ENCODE peak calls at places on chromosomes 13 and 19, in nine cellular contexts. S is mesendoderm; B is naive thymus-derived CD4-positive, alpha-beta T cell; O is kidney epithelial cell; F is AG09309; V is left ventricle myocardium inferior; L is BE2C; J is CD8-positive, alpha-beta memory T cell; R is fibroblast of pulmonary artery. D is an unnamed sample.

GRCh38 chr13:73034901-73035300 is 23.9 kb upstream of the KLF5 start:
- DNase-seq in S (no peak), B (no peak), O (no peak), F (no peak), V (no peak), L (no peak), J (no peak), R (no peak), D (no peak)

GRCh38 chr13:29465741-29466293 is 129.7 kb downstream of the SLC7A1 start:
- DNase-seq in S (peak; percentile 61), B (no peak), O (no peak), F (no peak), V (peak; percentile 51), L (peak; percentile 49), J (no peak), R (peak; percentile 68), D (peak; percentile 43)

GRCh38 chr13:27660511-27660910 is 38.8 kb downstream of the POLR1D start:
- DNase-seq in S (no peak), B (no peak), O (no peak), F (no peak), V (no peak), L (no peak), J (no peak), R (no peak), D (no peak)

GRCh38 chr19:50268501-50268900 is 60.7 kb downstream of the KCNC3 start:
- DNase-seq in S (no peak), B (no peak), O (no peak), F (no peak), V (no peak), L (no peak), J (no peak), R (no peak), D (no peak)

GRCh38 chr19:51131780-51132680 is 7.3 kb downstream of the SIGLEC9 start:
- DNase-seq in S (peak; percentile 38), B (peak; percentile 50), O (no peak), F (no peak), V (peak; percentile 69), L (no peak), J (peak; percentile 14), R (peak; percentile 86), D (no peak)

GRCh38 chr13:110676057-110676510 is 29.8 kb downstream of the CARS2 start:
- DNase-seq in S (no peak), B (no peak), O (no peak), F (no peak), V (no peak), L (no peak), J (no peak), R (no peak), D (no peak)

GRCh38 chr19:58274771-58275199 is 4.0 kb upstream of the ZNF8 start:
- DNase-seq in S (no peak), B (no peak), O (no peak), F (peak; percentile 4), V (no peak), L (no peak), J (no peak), R (peak; percentile 24), D (no peak)

GRCh38 chr13:87078947-87079795 is 592.0 kb upstream of the SLITRK5 start:
- DNase-seq in S (no peak), B (no peak), O (no peak), F (no peak), V (no peak), L (no peak), J (no peak), R (no peak), D (no peak)

GRCh38 chr13:43473437-43473836 is 313.3 kb downstream of the ENOX1 start:
- DNase-seq in S (peak; percentile 42), B (no peak), O (no peak), F (no peak), V (no peak), L (peak; percentile 60), J (no peak), R (peak; percentile 26), D (no peak)

GRCh38 chr19:43726736-43727592 is 11.1 kb downstream of the IRGC start:
- DNase-seq in S (no peak), B (no peak), O (no peak), F (no peak), V (peak; percentile 63), L (no peak), J (no peak), R (peak; percentile 17), D (no peak)

GRCh38 chr13:26216042-26216441 is 6.1 kb downstream of the RNF6 start:
- DNase-seq in S (no peak), B (no peak), O (no peak), F (no peak), V (no peak), L (no peak), J (no peak), R (no peak), D (no peak)

GRCh38 chr19:17205237-17206140 is 9.7 kb upstream of the USE1 start:
- DNase-seq in S (peak; percentile 81), B (peak; percentile 46), O (no peak), F (no peak), V (peak; percentile 47), L (peak; percentile 68), J (peak; percentile 26), R (peak; percentile 75), D (no peak)

GRCh38 chr19:1568320-1569019 is at the start of gene MEX3D:
- DNase-seq in S (peak; percentile 80), B (peak; percentile 72), O (no peak), F (no peak), V (peak; percentile 81), L (peak; percentile 90), J (peak; percentile 79), R (peak; percentile 62), D (no peak)

GRCh38 chr13:25300861-25301346 is 521 bp upstream of the NUP58 start:
- DNase-seq in S (no peak), B (no peak), O (no peak), F (no peak), V (peak; percentile 24), L (no peak), J (no peak), R (peak; percentile 20), D (no peak)

GRCh38 chr19:55549500-55550320 is 4.4 kb upstream of the SBK3 start:
- DNase-seq in S (peak; percentile 49), B (no peak), O (peak; percentile 75), F (peak; percentile 81), V (no peak), L (peak; percentile 72), J (no peak), R (peak; percentile 83), D (peak; percentile 34)

GRCh38 chr19:45349430-45349941 is 8.9 kb downstream of the KLC3 start:
- DNase-seq in S (no peak), B (no peak), O (no peak), F (no peak), V (no peak), L (no peak), J (no peak), R (no peak), D (no peak)

GRCh38 chr19:51702103-51702753 is 9.1 kb downstream of the SPACA6 start:
- DNase-seq in S (peak; percentile 93), B (peak; percentile 23), O (no peak), F (no peak), V (peak; percentile 77), L (peak; percentile 47), J (peak; percentile 39), R (peak; percentile 58), D (no peak)

DNA sequence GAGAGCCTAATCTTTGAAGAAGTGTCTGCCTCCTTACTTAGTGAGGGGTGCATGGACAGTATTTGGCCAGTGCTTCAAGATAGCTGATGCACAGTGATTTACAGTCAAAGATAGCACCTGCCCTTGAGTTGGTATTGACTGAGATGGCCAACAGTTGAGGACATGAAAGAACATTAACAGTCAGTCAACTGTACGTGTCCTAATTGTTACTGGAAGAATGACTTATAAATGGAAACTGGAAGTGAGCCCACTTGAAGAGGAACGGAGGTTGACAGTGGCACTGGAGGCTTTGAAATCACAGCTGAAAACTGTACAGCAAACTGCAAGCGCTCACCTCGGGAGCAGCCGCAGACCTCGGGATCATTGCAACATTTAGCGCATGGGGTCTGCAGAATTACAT is 77.2 kb downstream of the GGACT start:
- DNase-seq in S (no peak), B (no peak), O (no peak), F (no peak), V (no peak), L (no peak), J (no peak), R (no peak), D (no peak)
- H3K4me3 ChIP-seq in S (no peak overlapping the region), B (no peak overlapping the region), O (no peak overlapping the region), F (no peak overlapping the region), V (no peak overlapping the region), L (no peak overlapping the region), J (no peak overlapping the region), R (no peak overlapping the region), D (no peak overlapping the region)

GRCh38 chr13:102845289-102845629 is 573 bp upstream of the ERCC5 start:
- DNase-seq in S (no peak), B (no peak), O (no peak), F (no peak), V (no peak), L (no peak), J (no peak), R (no peak), D (no peak)
- H3K4me3 ChIP-seq in S (peak overlapping the region; percentile 96), B (peak overlapping the region; percentile 98), O (peak overlapping the region; percentile 65), F (peak overlapping the region; percentile 88), V (peak overlapping the region; percentile 85), L (peak overlapping the region; percentile 96), J (peak overlapping the region; percentile 97), R (peak overlapping the region; percentile 91), D (peak overlapping the region; percentile 98)

DNA sequence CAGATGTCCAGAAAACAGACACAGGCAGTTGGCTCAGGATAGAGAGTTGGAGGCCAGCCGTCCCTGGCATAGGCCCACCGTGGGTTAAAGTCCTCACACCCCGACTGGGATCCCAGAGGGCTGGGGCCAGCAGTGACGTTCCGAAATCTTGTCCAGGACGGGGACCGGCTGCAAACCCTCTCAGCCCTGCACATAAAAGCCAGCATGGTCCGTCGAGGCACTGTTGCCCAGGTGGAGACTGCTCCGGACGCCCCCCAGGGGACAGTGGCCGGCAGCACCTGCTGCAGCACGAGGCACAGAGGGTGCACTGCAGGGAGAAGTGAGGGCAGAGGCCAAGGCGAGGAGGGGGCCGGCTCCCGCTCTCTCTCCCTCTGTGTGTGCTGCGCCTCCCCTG is 4.3 kb upstream of the IFNL2 start:
- DNase-seq in S (peak; percentile 12), B (no peak), O (no peak), F (no peak), V (no peak), L (no peak), J (no peak), R (no peak), D (no peak)
- H3K4me3 ChIP-seq in S (no peak overlapping the region), B (no peak overlapping the region), O (no peak overlapping the region), F (no peak overlapping the region), V (no peak overlapping the region), L (no peak overlapping the region), J (no peak overlapping the region), R (no peak overlapping the region), D (no peak overlapping the region)

DNA sequence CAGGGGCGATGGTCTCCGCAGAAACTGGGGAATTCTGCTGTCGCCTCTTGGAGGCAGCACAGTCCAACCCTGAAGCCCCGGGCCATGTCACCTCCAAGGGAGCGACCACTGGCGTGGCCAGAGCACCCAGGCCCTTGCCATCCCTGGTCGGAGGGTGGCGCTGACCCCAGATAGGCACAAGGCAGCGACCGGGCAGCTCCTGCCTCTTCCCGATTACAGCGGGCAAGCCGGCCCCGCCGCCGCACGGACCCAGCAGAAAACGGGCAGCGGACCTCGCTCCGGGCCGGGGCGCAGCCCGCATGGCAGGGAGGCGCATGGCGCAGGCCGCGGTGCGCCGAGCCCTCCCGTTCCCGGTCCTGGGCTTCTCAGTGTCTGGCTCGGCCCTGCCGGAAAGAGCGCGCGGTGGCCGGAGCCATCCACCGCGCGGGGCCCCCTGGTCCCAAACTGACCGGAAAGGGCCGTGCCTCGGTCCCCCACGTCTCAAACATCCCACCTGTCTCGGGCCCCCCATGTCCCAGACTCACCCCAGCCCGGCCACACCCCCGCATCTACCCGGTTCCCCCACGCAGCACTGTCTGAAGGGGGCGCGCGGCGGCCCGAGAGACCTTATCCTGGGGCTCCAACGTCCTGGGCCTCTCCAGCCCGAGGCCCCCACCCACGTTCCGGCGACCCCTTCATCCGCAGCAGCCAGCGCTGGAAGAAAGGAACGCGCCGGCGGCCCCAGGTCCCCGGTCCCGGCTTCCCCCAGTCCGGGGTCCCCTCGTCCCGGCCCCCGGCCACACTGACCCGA is 725 bp downstream of the CERS1 start:
- DNase-seq in S (peak; percentile 81), B (no peak), O (no peak), F (no peak), V (no peak), L (peak; percentile 76), J (no peak), R (peak; percentile 34), D (no peak)
- H3K4me3 ChIP-seq in S (peak overlapping the region; percentile 19), B (no peak overlapping the region), O (peak overlapping the region; percentile 42), F (peak overlapping the region; percentile 51), V (peak overlapping the region; percentile 65), L (peak overlapping the region; percentile 61), J (no peak overlapping the region), R (peak overlapping the region; percentile 49), D (peak overlapping the region; percentile 63)